ENCODE peak calls at places on chromosomes 6 and 20, in eight cellular contexts. One of them, this sample, is unnamed.

GRCh38 chr20:24738981-24739633 is 210.0 kb upstream of the CST7 start:
- DNase-seq in activated gamma-delta T cell treated with Interleukin-2 at 50 U/mL for 16 hours: no peak
- DNase-seq in activated CD4-positive, alpha-beta T cell treated with anti-CD3 and anti-CD28 coated beads, Interleukin-2, amount 10 ng/mL, durations not matched to agents 7 days and 5 days: peak
- DNase-seq in dermis microvascular lymphatic vessel endothelial cell: no peak
- DNase-seq in NCI-H510A: no peak
- DNase-seq in islet precursor cell: no peak
- DNase-seq in amniotic stem cell: no peak
- DNase-seq in GM20000: peak
- DNase-seq in this sample: no peak

GRCh38 chr20:25007491-25008305 is 15.1 kb upstream of the APMAP start:
- DNase-seq in NCI-H510A: no peak
- DNase-seq in GM20000: no peak
- DNase-seq in islet precursor cell: peak
- DNase-seq in activated CD4-positive, alpha-beta T cell treated with anti-CD3 and anti-CD28 coated beads, Interleukin-2, amount 10 ng/mL, durations not matched to agents 7 days and 5 days: no peak
- DNase-seq in activated gamma-delta T cell treated with Interleukin-2 at 50 U/mL for 16 hours: no peak
- DNase-seq in dermis microvascular lymphatic vessel endothelial cell: no peak
- DNase-seq in amniotic stem cell: no peak
- DNase-seq in this sample: no peak

GRCh38 chr20:3447321-3447720 is 23.5 kb upstream of the ATRN start:
- DNase-seq in amniotic stem cell: no peak
- DNase-seq in GM20000: no peak
- DNase-seq in islet precursor cell: no peak
- DNase-seq in dermis microvascular lymphatic vessel endothelial cell: no peak
- DNase-seq in activated gamma-delta T cell treated with Interleukin-2 at 50 U/mL for 16 hours: no peak
- DNase-seq in NCI-H510A: no peak
- DNase-seq in activated CD4-positive, alpha-beta T cell treated with anti-CD3 and anti-CD28 coated beads, Interleukin-2, amount 10 ng/mL, durations not matched to agents 7 days and 5 days: no peak
- DNase-seq in this sample: no peak

GRCh38 chr6:125597411-125598253 is 151.8 kb upstream of the HEY2 start:
- DNase-seq in activated gamma-delta T cell treated with Interleukin-2 at 50 U/mL for 16 hours: no peak
- DNase-seq in GM20000: no peak
- DNase-seq in islet precursor cell: no peak
- DNase-seq in NCI-H510A: peak
- DNase-seq in amniotic stem cell: no peak
- DNase-seq in dermis microvascular lymphatic vessel endothelial cell: no peak
- DNase-seq in activated CD4-positive, alpha-beta T cell treated with anti-CD3 and anti-CD28 coated beads, Interleukin-2, amount 10 ng/mL, durations not matched to agents 7 days and 5 days: no peak
- DNase-seq in this sample: no peak

GRCh38 chr6:167968091-167968490 is 29.4 kb upstream of the KIF25 start:
- DNase-seq in GM20000: no peak
- DNase-seq in activated gamma-delta T cell treated with Interleukin-2 at 50 U/mL for 16 hours: no peak
- DNase-seq in activated CD4-positive, alpha-beta T cell treated with anti-CD3 and anti-CD28 coated beads, Interleukin-2, amount 10 ng/mL, durations not matched to agents 7 days and 5 days: peak
- DNase-seq in amniotic stem cell: no peak
- DNase-seq in islet precursor cell: peak
- DNase-seq in dermis microvascular lymphatic vessel endothelial cell: no peak
- DNase-seq in NCI-H510A: no peak
- DNase-seq in this sample: peak

GRCh38 chr20:50588034-50588736 is 78.0 kb downstream of the PTPN1 start:
- DNase-seq in activated CD4-positive, alpha-beta T cell treated with anti-CD3 and anti-CD28 coated beads, Interleukin-2, amount 10 ng/mL, durations not matched to agents 7 days and 5 days: peak
- DNase-seq in activated gamma-delta T cell treated with Interleukin-2 at 50 U/mL for 16 hours: peak
- DNase-seq in dermis microvascular lymphatic vessel endothelial cell: peak
- DNase-seq in GM20000: peak
- DNase-seq in amniotic stem cell: no peak
- DNase-seq in islet precursor cell: peak
- DNase-seq in NCI-H510A: peak
- DNase-seq in this sample: peak

GRCh38 chr6:32255212-32256153 is 31.6 kb upstream of the NOTCH4 start:
- DNase-seq in islet precursor cell: peak
- DNase-seq in activated gamma-delta T cell treated with Interleukin-2 at 50 U/mL for 16 hours: peak
- DNase-seq in dermis microvascular lymphatic vessel endothelial cell: no peak
- DNase-seq in NCI-H510A: no peak
- DNase-seq in amniotic stem cell: peak
- DNase-seq in activated CD4-positive, alpha-beta T cell treated with anti-CD3 and anti-CD28 coated beads, Interleukin-2, amount 10 ng/mL, durations not matched to agents 7 days and 5 days: peak
- DNase-seq in GM20000: peak
- DNase-seq in this sample: peak

GRCh38 chr6:10278786-10279185 is 136.1 kb downstream of the TFAP2A start:
- DNase-seq in activated gamma-delta T cell treated with Interleukin-2 at 50 U/mL for 16 hours: no peak
- DNase-seq in activated CD4-positive, alpha-beta T cell treated with anti-CD3 and anti-CD28 coated beads, Interleukin-2, amount 10 ng/mL, durations not matched to agents 7 days and 5 days: no peak
- DNase-seq in GM20000: no peak
- DNase-seq in dermis microvascular lymphatic vessel endothelial cell: no peak
- DNase-seq in NCI-H510A: no peak
- DNase-seq in islet precursor cell: no peak
- DNase-seq in amniotic stem cell: no peak
- DNase-seq in this sample: no peak

GRCh38 chr20:1298166-1298565 is 30.8 kb downstream of the SDCBP2 start:
- DNase-seq in activated gamma-delta T cell treated with Interleukin-2 at 50 U/mL for 16 hours: no peak
- DNase-seq in islet precursor cell: no peak
- DNase-seq in GM20000: no peak
- DNase-seq in dermis microvascular lymphatic vessel endothelial cell: no peak
- DNase-seq in activated CD4-positive, alpha-beta T cell treated with anti-CD3 and anti-CD28 coated beads, Interleukin-2, amount 10 ng/mL, durations not matched to agents 7 days and 5 days: no peak
- DNase-seq in NCI-H510A: no peak
- DNase-seq in amniotic stem cell: no peak
- DNase-seq in this sample: no peak

GRCh38 chr6:145374566-145374965 is 360.8 kb downstream of the EPM2A start:
- DNase-seq in amniotic stem cell: no peak
- DNase-seq in NCI-H510A: no peak
- DNase-seq in activated CD4-positive, alpha-beta T cell treated with anti-CD3 and anti-CD28 coated beads, Interleukin-2, amount 10 ng/mL, durations not matched to agents 7 days and 5 days: no peak
- DNase-seq in GM20000: no peak
- DNase-seq in activated gamma-delta T cell treated with Interleukin-2 at 50 U/mL for 16 hours: no peak
- DNase-seq in islet precursor cell: no peak
- DNase-seq in dermis microvascular lymphatic vessel endothelial cell: no peak
- DNase-seq in this sample: no peak

GRCh38 chr6:170269873-170270541 is 20.9 kb downstream of the DLL1 start:
- DNase-seq in dermis microvascular lymphatic vessel endothelial cell: no peak
- DNase-seq in activated CD4-positive, alpha-beta T cell treated with anti-CD3 and anti-CD28 coated beads, Interleukin-2, amount 10 ng/mL, durations not matched to agents 7 days and 5 days: no peak
- DNase-seq in activated gamma-delta T cell treated with Interleukin-2 at 50 U/mL for 16 hours: no peak
- DNase-seq in islet precursor cell: no peak
- DNase-seq in NCI-H510A: no peak
- DNase-seq in GM20000: no peak
- DNase-seq in amniotic stem cell: no peak
- DNase-seq in this sample: no peak

GRCh38 chr20:54176610-54177009 is 2.8 kb upstream of the CYP24A1 start:
- DNase-seq in islet precursor cell: peak
- DNase-seq in NCI-H510A: no peak
- DNase-seq in dermis microvascular lymphatic vessel endothelial cell: no peak
- DNase-seq in GM20000: no peak
- DNase-seq in amniotic stem cell: no peak
- DNase-seq in activated CD4-positive, alpha-beta T cell treated with anti-CD3 and anti-CD28 coated beads, Interleukin-2, amount 10 ng/mL, durations not matched to agents 7 days and 5 days: no peak
- DNase-seq in activated gamma-delta T cell treated with Interleukin-2 at 50 U/mL for 16 hours: no peak
- DNase-seq in this sample: no peak

GRCh38 chr6:95693108-95693507 is 115.8 kb downstream of the MANEA start:
- DNase-seq in GM20000: no peak
- DNase-seq in activated gamma-delta T cell treated with Interleukin-2 at 50 U/mL for 16 hours: no peak
- DNase-seq in activated CD4-positive, alpha-beta T cell treated with anti-CD3 and anti-CD28 coated beads, Interleukin-2, amount 10 ng/mL, durations not matched to agents 7 days and 5 days: no peak
- DNase-seq in amniotic stem cell: no peak
- DNase-seq in dermis microvascular lymphatic vessel endothelial cell: no peak
- DNase-seq in islet precursor cell: no peak
- DNase-seq in NCI-H510A: no peak
- DNase-seq in this sample: no peak

GRCh38 chr20:7272512-7272911 is 505.0 kb downstream of the BMP2 start:
- DNase-seq in NCI-H510A: no peak
- DNase-seq in GM20000: no peak
- DNase-seq in dermis microvascular lymphatic vessel endothelial cell: no peak
- DNase-seq in amniotic stem cell: no peak
- DNase-seq in activated CD4-positive, alpha-beta T cell treated with anti-CD3 and anti-CD28 coated beads, Interleukin-2, amount 10 ng/mL, durations not matched to agents 7 days and 5 days: no peak
- DNase-seq in activated gamma-delta T cell treated with Interleukin-2 at 50 U/mL for 16 hours: no peak
- DNase-seq in islet precursor cell: no peak
- DNase-seq in this sample: no peak

GRCh38 chr20:55777641-55778040 is 227.7 kb downstream of the CBLN4 start:
- DNase-seq in GM20000: no peak
- DNase-seq in NCI-H510A: no peak
- DNase-seq in dermis microvascular lymphatic vessel endothelial cell: no peak
- DNase-seq in islet precursor cell: no peak
- DNase-seq in activated CD4-positive, alpha-beta T cell treated with anti-CD3 and anti-CD28 coated beads, Interleukin-2, amount 10 ng/mL, durations not matched to agents 7 days and 5 days: no peak
- DNase-seq in amniotic stem cell: no peak
- DNase-seq in activated gamma-delta T cell treated with Interleukin-2 at 50 U/mL for 16 hours: no peak
- DNase-seq in this sample: no peak

GRCh38 chr6:110178626-110179405 is 654 bp downstream of the WASF1 start:
- DNase-seq in dermis microvascular lymphatic vessel endothelial cell: peak
- DNase-seq in islet precursor cell: peak
- DNase-seq in activated CD4-positive, alpha-beta T cell treated with anti-CD3 and anti-CD28 coated beads, Interleukin-2, amount 10 ng/mL, durations not matched to agents 7 days and 5 days: peak
- DNase-seq in GM20000: peak
- DNase-seq in NCI-H510A: no peak
- DNase-seq in activated gamma-delta T cell treated with Interleukin-2 at 50 U/mL for 16 hours: peak
- DNase-seq in amniotic stem cell: peak
- DNase-seq in this sample: peak

GRCh38 chr6:34658605-34659218 is 37.9 kb downstream of the ILRUN start:
- DNase-seq in dermis microvascular lymphatic vessel endothelial cell: no peak
- DNase-seq in activated gamma-delta T cell treated with Interleukin-2 at 50 U/mL for 16 hours: no peak
- DNase-seq in activated CD4-positive, alpha-beta T cell treated with anti-CD3 and anti-CD28 coated beads, Interleukin-2, amount 10 ng/mL, durations not matched to agents 7 days and 5 days: no peak
- DNase-seq in GM20000: no peak
- DNase-seq in amniotic stem cell: no peak
- DNase-seq in islet precursor cell: no peak
- DNase-seq in NCI-H510A: no peak
- DNase-seq in this sample: no peak

GRCh38 chr20:51309128-51309527 is 233.4 kb downstream of the NFATC2 start:
- DNase-seq in GM20000: no peak
- DNase-seq in amniotic stem cell: no peak
- DNase-seq in dermis microvascular lymphatic vessel endothelial cell: no peak
- DNase-seq in activated gamma-delta T cell treated with Interleukin-2 at 50 U/mL for 16 hours: no peak
- DNase-seq in NCI-H510A: no peak
- DNase-seq in islet precursor cell: no peak
- DNase-seq in activated CD4-positive, alpha-beta T cell treated with anti-CD3 and anti-CD28 coated beads, Interleukin-2, amount 10 ng/mL, durations not matched to agents 7 days and 5 days: no peak
- DNase-seq in this sample: no peak

GRCh38 chr6:97304701-97305100 is 21.7 kb upstream of the MMS22L start:
- DNase-seq in GM20000: no peak
- DNase-seq in NCI-H510A: no peak
- DNase-seq in activated gamma-delta T cell treated with Interleukin-2 at 50 U/mL for 16 hours: no peak
- DNase-seq in islet precursor cell: no peak
- DNase-seq in dermis microvascular lymphatic vessel endothelial cell: no peak
- DNase-seq in activated CD4-positive, alpha-beta T cell treated with anti-CD3 and anti-CD28 coated beads, Interleukin-2, amount 10 ng/mL, durations not matched to agents 7 days and 5 days: no peak
- DNase-seq in amniotic stem cell: no peak
- DNase-seq in this sample: no peak

GRCh38 chr20:17024513-17025105 is 202.2 kb upstream of the PCSK2 start:
- DNase-seq in amniotic stem cell: no peak
- DNase-seq in activated gamma-delta T cell treated with Interleukin-2 at 50 U/mL for 16 hours: no peak
- DNase-seq in activated CD4-positive, alpha-beta T cell treated with anti-CD3 and anti-CD28 coated beads, Interleukin-2, amount 10 ng/mL, durations not matched to agents 7 days and 5 days: no peak
- DNase-seq in NCI-H510A: no peak
- DNase-seq in islet precursor cell: peak
- DNase-seq in GM20000: no peak
- DNase-seq in dermis microvascular lymphatic vessel endothelial cell: no peak
- DNase-seq in this sample: no peak

GRCh38 chr6:148497256-148497655 is 154.6 kb downstream of the SASH1 start:
- DNase-seq in NCI-H510A: no peak
- DNase-seq in GM20000: no peak
- DNase-seq in activated gamma-delta T cell treated with Interleukin-2 at 50 U/mL for 16 hours: no peak
- DNase-seq in islet precursor cell: peak
- DNase-seq in dermis microvascular lymphatic vessel endothelial cell: no peak
- DNase-seq in activated CD4-positive, alpha-beta T cell treated with anti-CD3 and anti-CD28 coated beads, Interleukin-2, amount 10 ng/mL, durations not matched to agents 7 days and 5 days: no peak
- DNase-seq in amniotic stem cell: no peak
- DNase-seq in this sample: no peak

GRCh38 chr20:10864076-10864672 is 190.4 kb upstream of the JAG1 start:
- DNase-seq in GM20000: no peak
- DNase-seq in amniotic stem cell: no peak
- DNase-seq in activated CD4-positive, alpha-beta T cell treated with anti-CD3 and anti-CD28 coated beads, Interleukin-2, amount 10 ng/mL, durations not matched to agents 7 days and 5 days: no peak
- DNase-seq in islet precursor cell: no peak
- DNase-seq in dermis microvascular lymphatic vessel endothelial cell: no peak
- DNase-seq in NCI-H510A: peak
- DNase-seq in activated gamma-delta T cell treated with Interleukin-2 at 50 U/mL for 16 hours: no peak
- DNase-seq in this sample: no peak